ENCODE peak calls at places on chromosomes 11 and 22, in four cellular contexts. S is NCI-H82; L is coronary artery; E is stimulated activated CD4-positive, alpha-beta T cell treated with anti-CD3 and anti-CD28 coated beads, Interleukin-2, amount 100 ng/mL, for 48 hours. Q is an unnamed sample.

GRCh38 chr11:230431-230830 is 5.7 kb downstream of the SIRT3 start:
- DNase-seq in S (no peak), E (no peak), L (no peak), Q (no peak)

GRCh38 chr22:50019316-50019715 is 6.8 kb upstream of the IL17REL start:
- DNase-seq in S (no peak), L (no peak), E (no peak), Q (no peak)

GRCh38 chr11:75246006-75246672 is 5.6 kb downstream of the TPBGL start:
- DNase-seq in E (no peak), S (no peak), L (no peak), Q (no peak)

GRCh38 chr11:94647926-94648325 is 80.8 kb downstream of the PIWIL4 start:
- DNase-seq in E (no peak), S (no peak), L (no peak), Q (no peak)

GRCh38 chr11:12187399-12187798 is 77.0 kb downstream of the MICAL2 start:
- DNase-seq in E (peak), S (no peak), L (no peak), Q (no peak)

GRCh38 chr11:69892237-69892985 is 73.2 kb upstream of the FGF3 start:
- DNase-seq in L (no peak), S (peak), E (no peak), Q (no peak)

GRCh38 chr22:25076281-25076680 is 123.4 kb upstream of the CRYBB3 start:
- DNase-seq in S (peak), L (no peak), E (no peak), Q (no peak)

GRCh38 chr11:130806746-130807145 is 109.5 kb downstream of the SNX19 start:
- DNase-seq in L (no peak), E (no peak), S (no peak), Q (no peak)

GRCh38 chr22:30705710-30706651 is 11.3 kb downstream of the OSBP2 start:
- DNase-seq in L (no peak), E (no peak), S (peak), Q (no peak)

GRCh38 chr22:17283423-17283822 is 64.2 kb upstream of the ADA2 start:
- DNase-seq in L (no peak), S (no peak), E (no peak), Q (no peak)

GRCh38 chr22:49992921-49993648 is 19.5 kb downstream of the IL17REL start:
- DNase-seq in E (no peak), L (no peak), S (peak), Q (peak)